ENCODE peak calls at places on chromosomes 1 and 21, in eight cellular contexts. X is endothelial cell, R is ovary, D is thoracic aorta, U is progenitor cell of endocrine pancreas, H is heart right ventricle, J is HFFc6, Q is cardiac muscle cell. B is an unnamed sample.

GRCh38 chr1:28160677-28161328 is 15.7 kb downstream of the PTAFR start:
- DNase-seq in H (no peak), D (no peak), J (peak), Q (peak), U (no peak), X (no peak), R (no peak), B (peak)

GRCh38 chr1:162059721-162060120 is 9.8 kb upstream of the NOS1AP start:
- DNase-seq in J (no peak), R (no peak), U (no peak), D (no peak), X (no peak), Q (no peak), H (no peak), B (no peak)

GRCh38 chr1:202016022-202016624 is 5.7 kb downstream of the ELF3 start:
- DNase-seq in Q (no peak), X (no peak), U (no peak), D (no peak), R (no peak), H (no peak), J (peak), B (no peak)

GRCh38 chr1:91742848-91743292 is 143.1 kb downstream of the TGFBR3 start:
- DNase-seq in Q (peak), R (peak), H (no peak), X (no peak), J (no peak), D (peak), U (no peak), B (peak)

GRCh38 chr1:116168277-116169032 is 57.3 kb downstream of the MAB21L3 start:
- DNase-seq in Q (peak), U (peak), H (peak), D (no peak), J (peak), X (peak), R (peak), B (peak)

GRCh38 chr1:38758824-38759223 is 100.7 kb downstream of the RRAGC start:
- DNase-seq in Q (peak), X (no peak), J (no peak), D (no peak), U (no peak), H (no peak), R (no peak), B (no peak)

GRCh38 chr1:36472656-36473055 is 8.5 kb upstream of the MRPS15 start:
- DNase-seq in J (no peak), R (no peak), X (no peak), Q (no peak), D (no peak), H (no peak), U (no peak), B (no peak)

GRCh38 chr1:170010443-170010842 is 64.1 kb downstream of the KIFAP3 start:
- DNase-seq in R (peak), X (peak), Q (peak), U (no peak), J (peak), H (peak), D (no peak), B (peak)

GRCh38 chr1:37808369-37809319 is 636 bp upstream of the YRDC start:
- DNase-seq in J (peak), D (peak), R (peak), Q (peak), H (peak), X (peak), U (peak), B (peak)

GRCh38 chr1:8281843-8282509 is 35.9 kb upstream of the SLC45A1 start:
- DNase-seq in X (no peak), D (no peak), H (no peak), U (no peak), Q (no peak), J (no peak), R (no peak), B (no peak)

GRCh38 chr1:1119272-1119890 is 3.5 kb upstream of the C1orf159 start:
- DNase-seq in U (no peak), Q (no peak), D (no peak), X (no peak), R (peak), J (no peak), H (no peak), B (no peak)

GRCh38 chr21:35643176-35643575 is 417.1 kb downstream of the SETD4 start:
- DNase-seq in R (no peak), H (no peak), J (no peak), X (peak), Q (peak), U (no peak), D (no peak), B (peak)

GRCh38 chr1:26021647-26022403 is at the start of gene EXTL1:
- DNase-seq in R (peak), H (peak), J (peak), D (no peak), Q (peak), U (no peak), X (peak), B (no peak)

GRCh38 chr1:235783148-235783776 is 83.4 kb downstream of the LYST start:
- DNase-seq in H (no peak), X (no peak), U (no peak), D (no peak), Q (peak), R (no peak), J (peak), B (peak)

GRCh38 chr1:237320890-237321289 is 278.9 kb downstream of the RYR2 start:
- DNase-seq in U (no peak), J (no peak), H (no peak), R (no peak), X (no peak), D (no peak), Q (no peak), B (no peak)

GRCh38 chr1:20112279-20113000 is 6.9 kb downstream of the PLA2G2D start:
- DNase-seq in D (no peak), X (no peak), J (no peak), U (no peak), H (no peak), R (no peak), Q (no peak), B (no peak)

GRCh38 chr1:17553970-17554369 is 14.5 kb downstream of the ARHGEF10L start:
- DNase-seq in H (no peak), J (peak), X (no peak), U (no peak), Q (peak), D (no peak), R (no peak), B (peak)

GRCh38 chr21:34889537-34890257 is 159.4 kb downstream of the RUNX1 start:
- DNase-seq in U (peak), X (peak), J (peak), D (no peak), H (peak), Q (peak), R (peak), B (peak)

GRCh38 chr1:93899543-93900207 is 9.6 kb downstream of the GCLM start:
- DNase-seq in Q (no peak), X (no peak), D (no peak), R (no peak), H (no peak), U (no peak), J (no peak), B (no peak)

GRCh38 chr1:204041232-204041767 is 31.6 kb upstream of the SOX13 start:
- DNase-seq in H (peak), Q (no peak), R (no peak), D (peak), X (no peak), U (no peak), J (no peak), B (no peak)

GRCh38 chr1:212917134-212917485 is 33.2 kb upstream of the VASH2 start:
- DNase-seq in D (no peak), Q (no peak), H (no peak), J (no peak), U (no peak), R (no peak), X (no peak), B (no peak)

GRCh38 chr1:48480504-48480903 is 8.5 kb upstream of the SPATA6 start:
- DNase-seq in U (no peak), Q (no peak), R (no peak), D (no peak), X (no peak), J (no peak), H (no peak), B (no peak)

GRCh38 chr1:110390692-110391232 is at the start of gene SLC16A4:
- DNase-seq in H (peak), D (no peak), Q (peak), R (peak), X (peak), J (peak), U (no peak), B (peak)

GRCh38 chr1:156310962-156311361 is 11.9 kb upstream of the VHLL start:
- DNase-seq in R (no peak), D (no peak), X (no peak), U (no peak), Q (peak), H (no peak), J (peak), B (peak)

GRCh38 chr1:115829023-115829674 is 11.8 kb downstream of the NHLH2 start:
- DNase-seq in D (no peak), H (peak), U (no peak), R (no peak), Q (peak), X (no peak), J (peak), B (peak)

GRCh38 chr1:180428782-180429695 is 73.3 kb downstream of the ACBD6 start:
- DNase-seq in X (no peak), Q (no peak), H (no peak), R (no peak), U (no peak), D (no peak), J (no peak), B (no peak)

GRCh38 chr1:169119405-169119804 is 12.9 kb downstream of the ATP1B1 start:
- DNase-seq in Q (no peak), H (no peak), R (no peak), X (no peak), U (no peak), D (no peak), J (peak), B (peak)

GRCh38 chr1:153697873-153698647 is 19.6 kb downstream of the NPR1 start:
- DNase-seq in J (no peak), Q (peak), H (peak), U (no peak), D (peak), R (peak), X (peak), B (no peak)

GRCh38 chr1:212641956-212642355 is 33.4 kb downstream of the ATF3 start:
- DNase-seq in Q (no peak), R (no peak), X (no peak), H (no peak), D (no peak), J (no peak), U (no peak), B (no peak)

GRCh38 chr1:94757931-94758330 is 62.2 kb upstream of the SLC44A3 start:
- DNase-seq in H (peak), D (no peak), Q (peak), U (no peak), X (no peak), R (no peak), J (no peak), B (no peak)

GRCh38 chr21:45984584-45985095 is 3.1 kb downstream of the COL6A1 start:
- DNase-seq in D (no peak), H (no peak), J (no peak), X (no peak), R (no peak), Q (no peak), U (no peak), B (no peak)

GRCh38 chr1:210251680-210252490 is 19.3 kb downstream of the SERTAD4 start:
- DNase-seq in J (no peak), D (no peak), R (no peak), Q (no peak), X (peak), H (no peak), U (no peak), B (no peak)

GRCh38 chr1:162276493-162276892 is 100.2 kb downstream of the SPATA46 start:
- DNase-seq in X (no peak), H (no peak), U (no peak), D (no peak), J (peak), R (no peak), Q (peak), B (peak)

GRCh38 chr1:173276922-173277800 is 70.0 kb upstream of the TNFSF4 start:
- DNase-seq in X (no peak), U (no peak), H (no peak), Q (no peak), J (no peak), R (no peak), D (no peak), B (no peak)

GRCh38 chr1:63087966-63088365 is 234.4 kb upstream of the FOXD3 start:
- DNase-seq in R (no peak), D (no peak), U (peak), J (no peak), Q (no peak), X (peak), H (no peak), B (no peak)

GRCh38 chr1:203187306-203188264 is 1.1 kb upstream of the CHI3L1 start:
- DNase-seq in J (no peak), U (no peak), H (no peak), X (no peak), R (no peak), Q (no peak), D (no peak), B (no peak)

GRCh38 chr21:34881421-34881820 is 167.7 kb downstream of the RUNX1 start:
- DNase-seq in U (no peak), Q (peak), H (no peak), X (no peak), R (no peak), D (no peak), J (peak), B (peak)

DNA sequence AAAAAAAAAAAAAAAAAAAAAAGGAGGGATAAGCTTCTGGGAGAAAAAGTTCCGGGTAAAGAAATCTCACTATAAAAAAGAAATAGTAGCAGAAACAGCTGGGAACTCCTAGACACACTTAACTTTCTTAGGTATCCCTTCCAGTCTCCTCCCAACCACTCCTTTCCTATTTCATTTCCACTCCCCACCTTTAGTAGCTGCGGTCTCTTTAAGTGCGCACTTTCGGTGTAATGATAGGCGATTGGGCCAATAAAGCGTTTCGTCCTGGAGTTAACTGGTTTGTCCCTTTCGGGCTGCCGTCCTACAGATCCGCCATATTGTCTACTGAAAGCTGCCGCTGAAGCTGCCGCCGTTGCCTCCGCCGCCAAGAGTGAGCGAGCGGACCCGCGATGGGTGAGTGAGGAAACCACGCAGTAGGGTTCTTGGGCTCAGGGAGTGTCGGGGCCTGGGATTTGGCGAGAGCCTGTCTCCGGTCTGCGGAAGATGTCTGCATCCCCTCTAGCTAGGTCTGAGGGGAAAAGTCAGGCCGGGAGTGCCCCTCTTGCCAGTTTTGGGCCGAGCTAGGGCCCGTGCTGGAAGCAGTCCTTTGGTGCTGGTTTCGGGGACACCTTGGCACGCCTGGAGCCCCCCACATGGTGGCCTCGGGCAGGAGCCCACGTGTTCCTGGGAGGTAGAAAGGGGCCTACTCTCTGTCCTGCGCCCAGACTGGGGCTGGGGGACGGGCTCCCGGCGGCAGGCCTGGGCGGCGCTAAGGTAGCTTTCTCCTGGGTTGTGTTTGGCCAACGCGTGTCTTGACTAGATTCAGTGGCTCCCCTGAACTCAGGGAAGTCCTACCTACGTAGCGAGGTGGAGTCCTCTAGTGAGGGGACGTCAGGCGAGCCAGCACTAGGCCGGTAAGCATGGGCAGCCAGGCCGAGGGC is at the start of gene KPNA6:
- DNase-seq in U (peak), R (peak), Q (peak), D (peak), J (peak), X (peak), H (peak), B (peak)
- TF ChIP-seq CTCF in U (no peak), R (no peak), Q (no peak), D (no peak), J (no peak), X (no peak), H (no peak), B (no peak)

GRCh38 chr1:43549921-43550597 is 19.4 kb downstream of the PTPRF start:
- DNase-seq in H (no peak), R (peak), J (no peak), D (no peak), Q (peak), X (peak), U (peak), B (peak)
- TF ChIP-seq CTCF in H (no peak), R (no peak), J (no peak), D (no peak), Q (no peak), X (no peak), U (no peak), B (no peak)

GRCh38 chr1:155135416-155136197 is at the start of gene SLC50A1:
- DNase-seq in H (peak), D (peak), U (peak), X (peak), J (peak), Q (peak), R (peak), B (peak)
- TF ChIP-seq CTCF in H (no peak), D (peak), U (no peak), X (no peak), J (no peak), Q (no peak), R (peak), B (no peak)

DNA sequence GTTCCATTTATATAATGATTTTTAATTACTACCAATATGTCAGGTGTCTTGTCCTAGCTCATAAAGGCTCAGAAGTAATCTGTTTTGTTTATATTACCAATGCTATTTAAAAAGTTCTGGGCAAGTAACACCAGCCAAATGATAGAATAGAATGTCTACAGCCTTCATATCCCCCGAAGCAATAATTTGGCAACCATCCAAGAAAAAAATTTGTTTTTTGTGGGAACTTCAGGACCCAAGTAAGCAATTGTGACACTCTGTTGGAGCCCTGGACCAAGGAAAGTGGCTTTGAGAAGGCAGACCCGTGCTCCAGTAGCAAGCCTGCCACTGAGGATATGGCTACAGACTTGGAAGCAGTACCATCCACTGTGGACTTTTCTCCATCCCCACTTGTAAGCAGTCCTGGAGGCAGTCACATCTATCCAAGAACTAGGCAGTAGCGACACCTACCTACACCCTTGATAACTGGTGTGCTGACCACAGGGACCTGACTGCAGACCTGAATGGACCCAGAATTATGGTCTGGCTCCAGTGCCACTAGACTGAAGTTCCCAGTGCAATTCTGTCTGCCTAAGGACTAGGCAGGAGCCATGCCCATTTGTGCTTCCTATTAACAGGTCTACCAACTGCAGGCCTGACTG is 870.7 kb upstream of the ADGRL2 start:
- DNase-seq in R (no peak), U (no peak), D (no peak), H (no peak), Q (no peak), J (no peak), X (no peak), B (no peak)
- TF ChIP-seq CTCF in R (no peak), U (no peak), D (no peak), H (no peak), Q (no peak), J (no peak), X (no peak), B (no peak)

DNA sequence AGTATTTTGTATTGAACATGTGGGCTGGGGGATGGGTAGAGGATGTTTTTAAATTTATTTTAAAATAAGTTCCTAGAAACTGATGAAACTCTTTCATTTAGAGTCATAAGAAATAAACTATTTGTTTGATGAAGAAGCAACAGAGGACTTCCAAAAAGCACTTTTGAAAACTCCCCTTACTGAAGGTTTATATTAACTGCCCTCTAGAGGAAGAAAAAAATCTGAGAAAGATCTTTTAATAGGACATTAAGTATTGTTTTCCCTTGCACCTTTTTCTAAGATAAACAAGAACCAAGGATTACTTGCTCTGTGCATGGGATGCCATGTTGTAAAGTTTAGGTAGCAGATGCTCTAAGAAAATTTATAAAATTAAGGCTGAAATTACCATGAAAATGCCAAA is 14.1 kb downstream of the DISP1 start:
- DNase-seq in Q (no peak), D (no peak), X (no peak), J (no peak), U (no peak), R (no peak), H (no peak), B (no peak)
- TF ChIP-seq CTCF in Q (no peak), D (no peak), X (no peak), J (peak), U (no peak), R (no peak), H (no peak), B (peak)

DNA sequence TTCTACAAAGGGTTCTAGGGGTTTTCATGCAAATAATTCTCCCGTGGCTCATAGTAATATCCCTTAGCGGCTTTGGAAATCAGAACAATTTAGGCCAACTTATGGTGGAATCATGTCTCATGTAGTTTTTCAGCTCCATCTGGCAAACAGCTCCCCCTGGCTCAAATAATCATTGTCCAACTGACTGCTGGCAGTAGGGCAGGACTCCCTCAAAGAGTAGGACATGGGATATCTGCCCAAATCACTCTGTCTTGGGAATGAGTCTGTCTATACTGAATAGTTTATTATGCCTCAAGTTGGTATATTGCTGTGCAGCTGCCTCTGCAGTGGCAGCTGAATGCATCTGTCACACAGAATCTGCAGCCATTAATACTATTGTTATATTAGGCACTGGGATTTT is 255.7 kb downstream of the COL11A1 start:
- DNase-seq in J (peak), D (no peak), H (no peak), X (no peak), U (no peak), R (no peak), Q (peak), B (no peak)
- TF ChIP-seq CTCF in J (peak), D (no peak), H (no peak), X (no peak), U (no peak), R (no peak), Q (peak), B (no peak)

GRCh38 chr1:155277896-155278688 is 829 bp downstream of the HCN3 start:
- DNase-seq in J (no peak), X (peak), U (peak), Q (peak), H (peak), D (no peak), R (peak), B (peak)
- TF ChIP-seq CTCF in J (peak), X (peak), U (peak), Q (peak), H (no peak), D (peak), R (no peak), B (peak)

DNA sequence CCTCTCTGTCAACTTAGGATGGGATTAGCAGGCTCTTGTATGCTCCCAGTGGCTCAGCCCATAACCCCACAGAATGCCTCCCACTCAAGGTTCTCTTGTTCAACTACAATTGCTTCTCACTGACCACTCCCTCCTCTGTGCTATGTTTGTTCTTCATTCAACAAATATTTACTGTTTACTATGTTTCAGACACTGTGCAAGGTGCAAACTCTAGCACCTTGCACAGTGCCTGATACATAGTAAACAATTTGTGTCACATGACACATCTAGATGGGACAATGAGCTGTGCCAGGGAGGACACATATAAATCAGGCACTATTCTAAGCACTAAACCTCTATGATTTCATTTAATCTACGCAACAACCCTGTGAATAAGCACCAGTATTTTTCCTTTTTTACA is 15.4 kb downstream of the ATP1A2 start:
- DNase-seq in U (no peak), H (no peak), J (no peak), D (no peak), X (no peak), Q (no peak), R (no peak), B (no peak)
- TF ChIP-seq CTCF in U (no peak), H (no peak), J (no peak), D (no peak), X (no peak), Q (no peak), R (no peak), B (no peak)

B was measured in MCF 10A.